ENCODE peak calls at places on chromosomes 12 and 14, in seven cellular contexts. One of them, this sample, is unnamed. For H3K4me1, the result is how much of the 10 kb centered on the place peaks cover.

GRCh38 chr14:89424241-89424640 is 7.2 kb upstream of the FOXN3 start:
- DNase-seq in naive thymus-derived CD4-positive, alpha-beta T cell: no peak
- DNase-seq in gastrocnemius medialis: no peak
- DNase-seq in tibial nerve: no peak
- DNase-seq in Peyer's patch: no peak
- DNase-seq in A549: no peak
- DNase-seq in CD4-positive, CD25-positive, alpha-beta regulatory T cell: no peak
- DNase-seq in this sample: no peak

GRCh38 chr14:90941705-90942104 is 118.7 kb downstream of the RPS6KA5 start:
- DNase-seq in A549: no peak
- DNase-seq in gastrocnemius medialis: no peak
- DNase-seq in naive thymus-derived CD4-positive, alpha-beta T cell: no peak
- DNase-seq in CD4-positive, CD25-positive, alpha-beta regulatory T cell: no peak
- DNase-seq in tibial nerve: no peak
- DNase-seq in Peyer's patch: no peak
- DNase-seq in this sample: no peak

GRCh38 chr12:90572778-90573177 is 382.2 kb downstream of the CCER1 start:
- DNase-seq in naive thymus-derived CD4-positive, alpha-beta T cell: no peak
- DNase-seq in gastrocnemius medialis: no peak
- DNase-seq in tibial nerve: no peak
- DNase-seq in Peyer's patch: no peak
- DNase-seq in A549: no peak
- DNase-seq in CD4-positive, CD25-positive, alpha-beta regulatory T cell: no peak
- DNase-seq in this sample: no peak

GRCh38 chr12:121166356-121166755 is 33.7 kb downstream of the P2RX7 start:
- DNase-seq in tibial nerve: no peak
- DNase-seq in CD4-positive, CD25-positive, alpha-beta regulatory T cell: no peak
- DNase-seq in gastrocnemius medialis: no peak
- DNase-seq in naive thymus-derived CD4-positive, alpha-beta T cell: no peak
- DNase-seq in A549: no peak
- DNase-seq in Peyer's patch: no peak
- DNase-seq in this sample: no peak

GRCh38 chr12:56874821-56875220 is 59.4 kb downstream of the SDR9C7 start:
- DNase-seq in CD4-positive, CD25-positive, alpha-beta regulatory T cell: no peak
- DNase-seq in tibial nerve: no peak
- DNase-seq in gastrocnemius medialis: no peak
- DNase-seq in naive thymus-derived CD4-positive, alpha-beta T cell: no peak
- DNase-seq in Peyer's patch: no peak
- DNase-seq in A549: no peak
- DNase-seq in this sample: no peak

GRCh38 chr14:74567646-74568379 is 44.2 kb downstream of the LTBP2 start:
- DNase-seq in naive thymus-derived CD4-positive, alpha-beta T cell: no peak
- DNase-seq in Peyer's patch: no peak
- DNase-seq in gastrocnemius medialis: no peak
- DNase-seq in CD4-positive, CD25-positive, alpha-beta regulatory T cell: no peak
- DNase-seq in A549: no peak
- DNase-seq in tibial nerve: no peak
- DNase-seq in this sample: no peak

GRCh38 chr12:127559349-127560040 is 707.5 kb upstream of the TMEM132C start:
- DNase-seq in A549: peak
- DNase-seq in tibial nerve: no peak
- DNase-seq in gastrocnemius medialis: no peak
- DNase-seq in CD4-positive, CD25-positive, alpha-beta regulatory T cell: peak
- DNase-seq in naive thymus-derived CD4-positive, alpha-beta T cell: no peak
- DNase-seq in Peyer's patch: no peak
- DNase-seq in this sample: peak

GRCh38 chr14:101917413-101918124 is 46.8 kb upstream of the DYNC1H1 start:
- DNase-seq in Peyer's patch: no peak
- DNase-seq in gastrocnemius medialis: no peak
- DNase-seq in A549: no peak
- DNase-seq in naive thymus-derived CD4-positive, alpha-beta T cell: no peak
- DNase-seq in tibial nerve: no peak
- DNase-seq in CD4-positive, CD25-positive, alpha-beta regulatory T cell: no peak
- DNase-seq in this sample: no peak

GRCh38 chr12:97127061-97127460 is 220.0 kb downstream of the NEDD1 start:
- DNase-seq in Peyer's patch: no peak
- DNase-seq in CD4-positive, CD25-positive, alpha-beta regulatory T cell: no peak
- DNase-seq in naive thymus-derived CD4-positive, alpha-beta T cell: no peak
- DNase-seq in A549: no peak
- DNase-seq in gastrocnemius medialis: no peak
- DNase-seq in tibial nerve: no peak
- DNase-seq in this sample: no peak

GRCh38 chr12:76264617-76265016 is 83.6 kb downstream of the BBS10 start:
- DNase-seq in A549: no peak
- DNase-seq in naive thymus-derived CD4-positive, alpha-beta T cell: no peak
- DNase-seq in tibial nerve: no peak
- DNase-seq in gastrocnemius medialis: no peak
- DNase-seq in Peyer's patch: no peak
- DNase-seq in CD4-positive, CD25-positive, alpha-beta regulatory T cell: no peak
- DNase-seq in this sample: no peak

GRCh38 chr12:87820524-87821194 is 208.5 kb downstream of the C12orf50 start:
- DNase-seq in naive thymus-derived CD4-positive, alpha-beta T cell: no peak
- DNase-seq in Peyer's patch: no peak
- DNase-seq in tibial nerve: no peak
- DNase-seq in CD4-positive, CD25-positive, alpha-beta regulatory T cell: no peak
- DNase-seq in A549: peak
- DNase-seq in gastrocnemius medialis: no peak
- DNase-seq in this sample: no peak

GRCh38 chr12:54624316-54625279 is 10.1 kb downstream of the LACRT start:
- DNase-seq in tibial nerve: no peak
- DNase-seq in Peyer's patch: no peak
- DNase-seq in naive thymus-derived CD4-positive, alpha-beta T cell: no peak
- DNase-seq in A549: no peak
- DNase-seq in gastrocnemius medialis: no peak
- DNase-seq in CD4-positive, CD25-positive, alpha-beta regulatory T cell: no peak
- DNase-seq in this sample: no peak

GRCh38 chr14:66140213-66140918 is 345.8 kb upstream of the CCDC196 start:
- DNase-seq in A549: no peak
- DNase-seq in CD4-positive, CD25-positive, alpha-beta regulatory T cell: peak
- DNase-seq in naive thymus-derived CD4-positive, alpha-beta T cell: no peak
- DNase-seq in gastrocnemius medialis: no peak
- DNase-seq in tibial nerve: no peak
- DNase-seq in Peyer's patch: no peak
- DNase-seq in this sample: no peak

GRCh38 chr12:33439587-33440011 is at the start of gene SYT10:
- DNase-seq in CD4-positive, CD25-positive, alpha-beta regulatory T cell: peak
- DNase-seq in naive thymus-derived CD4-positive, alpha-beta T cell: no peak
- DNase-seq in A549: no peak
- DNase-seq in gastrocnemius medialis: no peak
- DNase-seq in Peyer's patch: no peak
- DNase-seq in tibial nerve: no peak
- DNase-seq in this sample: no peak

GRCh38 chr12:1796515-1797010 is 23.8 kb upstream of the LRTM2 start:
- DNase-seq in Peyer's patch: peak
- DNase-seq in naive thymus-derived CD4-positive, alpha-beta T cell: peak
- DNase-seq in CD4-positive, CD25-positive, alpha-beta regulatory T cell: peak
- DNase-seq in gastrocnemius medialis: no peak
- DNase-seq in tibial nerve: no peak
- DNase-seq in A549: no peak
- DNase-seq in this sample: peak

GRCh38 chr12:68893201-68893600 is 39.8 kb downstream of the CPM start:
- DNase-seq in tibial nerve: no peak
- DNase-seq in naive thymus-derived CD4-positive, alpha-beta T cell: no peak
- DNase-seq in Peyer's patch: no peak
- DNase-seq in CD4-positive, CD25-positive, alpha-beta regulatory T cell: no peak
- DNase-seq in gastrocnemius medialis: no peak
- DNase-seq in A549: no peak
- DNase-seq in this sample: no peak

GRCh38 chr12:68893741-68894140 is 39.2 kb downstream of the CPM start:
- DNase-seq in CD4-positive, CD25-positive, alpha-beta regulatory T cell: no peak
- DNase-seq in Peyer's patch: no peak
- DNase-seq in A549: no peak
- DNase-seq in naive thymus-derived CD4-positive, alpha-beta T cell: no peak
- DNase-seq in gastrocnemius medialis: no peak
- DNase-seq in tibial nerve: no peak
- DNase-seq in this sample: no peak

GRCh38 chr12:68891141-68891540 is 41.8 kb downstream of the CPM start:
- DNase-seq in tibial nerve: no peak
- DNase-seq in Peyer's patch: no peak
- DNase-seq in gastrocnemius medialis: no peak
- DNase-seq in naive thymus-derived CD4-positive, alpha-beta T cell: no peak
- DNase-seq in CD4-positive, CD25-positive, alpha-beta regulatory T cell: no peak
- DNase-seq in A549: no peak
- DNase-seq in this sample: no peak

GRCh38 chr12:68888243-68888642 is 44.7 kb downstream of the CPM start:
- DNase-seq in Peyer's patch: no peak
- DNase-seq in gastrocnemius medialis: no peak
- DNase-seq in A549: no peak
- DNase-seq in naive thymus-derived CD4-positive, alpha-beta T cell: no peak
- DNase-seq in CD4-positive, CD25-positive, alpha-beta regulatory T cell: peak
- DNase-seq in tibial nerve: no peak
- DNase-seq in this sample: no peak

DNA sequence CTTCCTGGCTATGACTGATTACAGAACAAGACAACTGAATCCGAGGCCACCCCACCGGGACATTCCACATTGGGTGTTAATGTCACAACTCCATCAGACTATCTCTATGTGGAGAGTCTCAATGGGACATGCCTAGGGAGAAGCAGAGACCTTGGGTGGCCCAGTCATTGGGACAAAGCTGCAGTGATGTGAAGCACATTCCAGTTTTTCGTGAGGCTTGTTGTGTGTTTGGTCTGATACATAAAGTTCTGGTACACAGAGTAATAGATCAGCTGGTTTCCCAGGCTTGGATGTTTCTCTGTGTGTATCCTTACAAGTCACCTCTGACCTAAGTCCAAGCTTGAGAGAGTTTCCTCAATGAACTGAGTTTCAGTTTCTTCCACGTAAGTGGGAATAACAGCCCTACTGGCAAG is 42.3 kb downstream of the CPM start:
- DNase-seq in Peyer's patch: no peak
- DNase-seq in CD4-positive, CD25-positive, alpha-beta regulatory T cell: no peak
- DNase-seq in A549: no peak
- DNase-seq in gastrocnemius medialis: no peak
- DNase-seq in tibial nerve: no peak
- DNase-seq in naive thymus-derived CD4-positive, alpha-beta T cell: no peak
- DNase-seq in this sample: no peak
- H3K27ac ChIP-seq in Peyer's patch: no peak
- H3K27ac ChIP-seq in CD4-positive, CD25-positive, alpha-beta regulatory T cell: no peak
- H3K27ac ChIP-seq in A549: no peak
- H3K27ac ChIP-seq in gastrocnemius medialis: peak
- H3K27ac ChIP-seq in tibial nerve: no peak
- H3K27ac ChIP-seq in naive thymus-derived CD4-positive, alpha-beta T cell: no peak
- H3K27ac ChIP-seq in this sample: no peak

GRCh38 chr12:24898606-24899005 is 50.3 kb downstream of the BCAT1 start:
- DNase-seq in tibial nerve: no peak
- DNase-seq in gastrocnemius medialis: no peak
- DNase-seq in CD4-positive, CD25-positive, alpha-beta regulatory T cell: no peak
- DNase-seq in Peyer's patch: no peak
- DNase-seq in naive thymus-derived CD4-positive, alpha-beta T cell: no peak
- DNase-seq in A549: no peak
- DNase-seq in this sample: no peak

GRCh38 chr12:24894869-24895268 is 54.0 kb downstream of the BCAT1 start:
- DNase-seq in gastrocnemius medialis: no peak
- DNase-seq in A549: no peak
- DNase-seq in CD4-positive, CD25-positive, alpha-beta regulatory T cell: no peak
- DNase-seq in Peyer's patch: no peak
- DNase-seq in tibial nerve: no peak
- DNase-seq in naive thymus-derived CD4-positive, alpha-beta T cell: no peak
- DNase-seq in this sample: no peak

GRCh38 chr12:24895612-24896011 is 53.3 kb downstream of the BCAT1 start:
- DNase-seq in CD4-positive, CD25-positive, alpha-beta regulatory T cell: no peak
- DNase-seq in gastrocnemius medialis: no peak
- DNase-seq in A549: no peak
- DNase-seq in naive thymus-derived CD4-positive, alpha-beta T cell: no peak
- DNase-seq in Peyer's patch: no peak
- DNase-seq in tibial nerve: no peak
- DNase-seq in this sample: no peak

GRCh38 chr12:24898185-24898584 is 50.7 kb downstream of the BCAT1 start:
- DNase-seq in CD4-positive, CD25-positive, alpha-beta regulatory T cell: no peak
- DNase-seq in Peyer's patch: no peak
- DNase-seq in tibial nerve: no peak
- DNase-seq in A549: no peak
- DNase-seq in naive thymus-derived CD4-positive, alpha-beta T cell: no peak
- DNase-seq in gastrocnemius medialis: no peak
- DNase-seq in this sample: no peak

GRCh38 chr12:24896171-24896570 is 52.7 kb downstream of the BCAT1 start:
- DNase-seq in naive thymus-derived CD4-positive, alpha-beta T cell: no peak
- DNase-seq in Peyer's patch: no peak
- DNase-seq in gastrocnemius medialis: no peak
- DNase-seq in CD4-positive, CD25-positive, alpha-beta regulatory T cell: no peak
- DNase-seq in tibial nerve: no peak
- DNase-seq in A549: no peak
- DNase-seq in this sample: no peak
- H3K4me1 ChIP-seq in naive thymus-derived CD4-positive, alpha-beta T cell: under half
- H3K4me1 ChIP-seq in Peyer's patch: under half
- H3K4me1 ChIP-seq in gastrocnemius medialis: under half
- H3K4me1 ChIP-seq in CD4-positive, CD25-positive, alpha-beta regulatory T cell: under half
- H3K4me1 ChIP-seq in tibial nerve: under half
- H3K4me1 ChIP-seq in A549: under half
- H3K4me1 ChIP-seq in this sample: under half

GRCh38 chr12:123382684-123383083 is 1.2 kb upstream of the KMT5A start:
- DNase-seq in naive thymus-derived CD4-positive, alpha-beta T cell: no peak
- DNase-seq in gastrocnemius medialis: no peak
- DNase-seq in tibial nerve: no peak
- DNase-seq in A549: no peak
- DNase-seq in Peyer's patch: no peak
- DNase-seq in CD4-positive, CD25-positive, alpha-beta regulatory T cell: no peak
- DNase-seq in this sample: no peak

GRCh38 chr12:123387508-123388217 is 3.7 kb downstream of the KMT5A start:
- DNase-seq in gastrocnemius medialis: no peak
- DNase-seq in naive thymus-derived CD4-positive, alpha-beta T cell: no peak
- DNase-seq in tibial nerve: no peak
- DNase-seq in Peyer's patch: no peak
- DNase-seq in A549: no peak
- DNase-seq in CD4-positive, CD25-positive, alpha-beta regulatory T cell: peak
- DNase-seq in this sample: no peak

GRCh38 chr12:123388218-123388947 is 4.5 kb downstream of the KMT5A start:
- DNase-seq in gastrocnemius medialis: peak
- DNase-seq in A549: peak
- DNase-seq in tibial nerve: peak
- DNase-seq in Peyer's patch: peak
- DNase-seq in naive thymus-derived CD4-positive, alpha-beta T cell: peak
- DNase-seq in CD4-positive, CD25-positive, alpha-beta regulatory T cell: peak
- DNase-seq in this sample: peak

GRCh38 chr12:123384318-123384993 is 524 bp downstream of the KMT5A start:
- DNase-seq in gastrocnemius medialis: no peak
- DNase-seq in naive thymus-derived CD4-positive, alpha-beta T cell: no peak
- DNase-seq in tibial nerve: no peak
- DNase-seq in CD4-positive, CD25-positive, alpha-beta regulatory T cell: peak
- DNase-seq in Peyer's patch: no peak
- DNase-seq in A549: peak
- DNase-seq in this sample: no peak

DNA sequence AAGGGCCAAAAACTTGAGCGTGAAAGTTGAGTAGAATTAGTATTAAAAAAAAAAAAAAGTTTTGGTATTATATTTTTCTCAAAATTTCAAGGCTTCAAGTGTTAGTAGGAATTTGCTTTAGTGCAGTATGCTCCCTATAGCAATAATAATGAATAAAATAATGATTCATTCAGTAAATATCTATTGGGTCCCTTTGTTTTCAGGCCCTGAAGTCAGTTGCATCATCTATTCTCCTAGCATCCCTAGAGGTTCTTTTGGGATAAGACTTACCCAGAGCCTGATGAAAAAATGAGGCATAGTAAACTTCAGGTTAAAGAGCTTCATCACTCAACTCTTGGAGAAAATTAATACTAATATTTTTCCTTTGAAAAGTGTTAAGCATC is 1.1 kb downstream of the KMT5A start:
- DNase-seq in A549: peak
- DNase-seq in tibial nerve: no peak
- DNase-seq in naive thymus-derived CD4-positive, alpha-beta T cell: no peak
- DNase-seq in CD4-positive, CD25-positive, alpha-beta regulatory T cell: no peak
- DNase-seq in Peyer's patch: no peak
- DNase-seq in gastrocnemius medialis: no peak
- DNase-seq in this sample: no peak
- H3K27ac ChIP-seq in A549: peak
- H3K27ac ChIP-seq in tibial nerve: no peak
- H3K27ac ChIP-seq in naive thymus-derived CD4-positive, alpha-beta T cell: no peak
- H3K27ac ChIP-seq in CD4-positive, CD25-positive, alpha-beta regulatory T cell: no peak
- H3K27ac ChIP-seq in Peyer's patch: no peak
- H3K27ac ChIP-seq in gastrocnemius medialis: peak
- H3K27ac ChIP-seq in this sample: peak

GRCh38 chr14:70916300-70916699 is 9.0 kb downstream of the PCNX1 start:
- DNase-seq in A549: no peak
- DNase-seq in CD4-positive, CD25-positive, alpha-beta regulatory T cell: no peak
- DNase-seq in naive thymus-derived CD4-positive, alpha-beta T cell: no peak
- DNase-seq in tibial nerve: no peak
- DNase-seq in gastrocnemius medialis: no peak
- DNase-seq in Peyer's patch: no peak
- DNase-seq in this sample: no peak
- H3K4me1 ChIP-seq in A549: under half
- H3K4me1 ChIP-seq in CD4-positive, CD25-positive, alpha-beta regulatory T cell: half or more
- H3K4me1 ChIP-seq in naive thymus-derived CD4-positive, alpha-beta T cell: under half
- H3K4me1 ChIP-seq in tibial nerve: under half
- H3K4me1 ChIP-seq in gastrocnemius medialis: under half
- H3K4me1 ChIP-seq in Peyer's patch: under half
- H3K4me1 ChIP-seq in this sample: half or more